ENCODE peak calls at places on chromosomes 2 and 18, in four cellular contexts. Z is K562, C is HepG2, S is SK-N-SH. Y is an unnamed sample.

GRCh38 chr2:162828545-162828944 is 10.0 kb downstream of the KCNH7 start:
- DNase-seq in C (no peak), S (no peak), Z (no peak), Y (no peak)

GRCh38 chr2:20561703-20562454 is 89.0 kb downstream of the HS1BP3 start:
- DNase-seq in S (no peak), C (no peak), Z (peak; percentile 37), Y (no peak)

GRCh38 chr2:177826897-177827296 is 245.7 kb downstream of the PDE11A start:
- DNase-seq in C (no peak), S (no peak), Z (no peak), Y (no peak)

GRCh38 chr18:78720456-78721250 is 259.0 kb upstream of the SALL3 start:
- DNase-seq in S (no peak), Z (no peak), C (no peak), Y (no peak)

GRCh38 chr2:12064153-12064552 is 317.7 kb downstream of the LPIN1 start:
- DNase-seq in S (no peak), Z (no peak), C (no peak), Y (no peak)

GRCh38 chr2:170503971-170504819 is 210.9 kb upstream of the SP5 start:
- DNase-seq in C (no peak), Z (no peak), S (no peak), Y (no peak)

GRCh38 chr18:27860701-27861107 is 316.2 kb downstream of the CDH2 start:
- DNase-seq in Z (no peak), S (no peak), C (peak; percentile 30), Y (no peak)

GRCh38 chr18:35750929-35751328 is 169.4 kb downstream of the GALNT1 start:
- DNase-seq in S (no peak), C (no peak), Z (no peak), Y (no peak)

GRCh38 chr18:49856531-49856930 is 43.2 kb upstream of the ACAA2 start:
- DNase-seq in S (no peak), C (no peak), Z (no peak), Y (no peak)

GRCh38 chr2:229297284-229297683 is 26.2 kb upstream of the PID1 start:
- DNase-seq in C (no peak), S (no peak), Z (no peak), Y (no peak)

GRCh38 chr2:216371756-216372702 is at the start of gene MARCHF4:
- DNase-seq in Z (peak; percentile 73), S (peak; percentile 87), C (peak; percentile 12), Y (no peak)

GRCh38 chr2:46298522-46299351 is 1.5 kb downstream of the EPAS1 start:
- DNase-seq in S (peak; percentile 88), C (no peak), Z (peak; percentile 26), Y (no peak)

GRCh38 chr2:174078275-174078674 is 113.1 kb upstream of the SP3 start:
- DNase-seq in Z (peak; percentile 24), S (no peak), C (no peak), Y (no peak)

GRCh38 chr2:129690049-129690448 is 289.4 kb upstream of the RAB6C start:
- DNase-seq in Z (no peak), S (no peak), C (no peak), Y (no peak)

GRCh38 chr18:6284761-6285160 is 129.9 kb downstream of the L3MBTL4 start:
- DNase-seq in Z (no peak), S (no peak), C (no peak), Y (no peak)

GRCh38 chr2:17306219-17306618 is 212.0 kb downstream of the RAD51AP2 start:
- DNase-seq in Z (no peak), C (peak; percentile 10), S (no peak), Y (no peak)

GRCh38 chr2:27687232-27687631 is 23.5 kb downstream of the SLC4A1AP start:
- DNase-seq in Z (no peak), S (no peak), C (no peak), Y (no peak)

GRCh38 chr2:226002438-226002837 is 602.9 kb downstream of the NYAP2 start:
- DNase-seq in S (no peak), Z (no peak), C (peak; percentile 58), Y (peak; percentile 46)

GRCh38 chr2:51219468-51219867 is 187.5 kb upstream of the NRXN1 start:
- DNase-seq in Z (no peak), S (no peak), C (no peak), Y (no peak)

GRCh38 chr2:192741889-192742288 is 547.2 kb upstream of the TMEFF2 start:
- DNase-seq in S (peak; percentile 3), Z (no peak), C (peak; percentile 29), Y (peak; percentile 3)

GRCh38 chr18:34280653-34281052 is 55.9 kb upstream of the NOL4 start:
- DNase-seq in Z (no peak), C (no peak), S (no peak), Y (no peak)

GRCh38 chr2:8534729-8535397 is 147.0 kb upstream of the ID2 start:
- DNase-seq in Z (peak; percentile 31), S (peak; percentile 74), C (peak; percentile 48), Y (no peak)

GRCh38 chr2:152421521-152422367 is 86.8 kb downstream of the FMNL2 start:
- DNase-seq in Z (no peak), C (peak; percentile 89), S (peak; percentile 41), Y (peak; percentile 75)

GRCh38 chr18:59305295-59305694 is 13.2 kb downstream of the CPLX4 start:
- DNase-seq in C (no peak), S (no peak), Z (no peak), Y (no peak)

GRCh38 chr2:236631361-236632291 is 62.0 kb downstream of the ACKR3 start:
- DNase-seq in C (no peak), Z (no peak), S (peak; percentile 53), Y (no peak)

GRCh38 chr18:2027026-2027425 is 544.3 kb downstream of the METTL4 start:
- DNase-seq in Z (no peak), C (no peak), S (no peak), Y (no peak)

GRCh38 chr2:28810384-28811285 is at the start of gene SPDYA:
- DNase-seq in Z (no peak), S (peak; percentile 99), C (no peak), Y (no peak)
- TF ChIP-seq POLR2AphosphoS5 in Z (no peak), S (peak; percentile 14), C (no peak), Y (no peak)

GRCh38 chr18:12567849-12568248 is 90.1 kb downstream of the SPIRE1 start:
- DNase-seq in Z (no peak), C (no peak), S (no peak), Y (no peak)

GRCh38 chr18:12574494-12575185 is 83.3 kb downstream of the SPIRE1 start:
- DNase-seq in C (no peak), Z (no peak), S (no peak), Y (no peak)

GRCh38 chr18:12569791-12570190 is 88.1 kb downstream of the SPIRE1 start:
- DNase-seq in C (no peak), S (no peak), Z (no peak), Y (no peak)

DNA sequence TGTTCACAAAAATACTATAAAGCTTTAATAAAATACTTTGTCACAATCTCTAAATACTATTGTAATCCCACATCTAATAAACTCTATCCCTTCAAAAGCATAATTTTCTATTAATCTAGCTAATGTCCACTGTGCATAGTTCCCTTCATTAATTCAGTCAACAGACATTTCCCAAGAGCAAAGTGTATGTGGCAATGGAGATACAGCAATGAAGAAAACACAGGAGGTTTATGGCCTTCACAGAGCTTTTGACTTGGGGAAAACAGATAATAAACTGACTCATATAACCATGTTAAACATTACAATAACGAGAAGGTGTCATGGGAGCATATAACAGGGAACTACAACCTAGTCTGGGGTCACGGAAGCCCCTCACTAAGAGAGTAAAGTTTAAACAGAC is 86.3 kb downstream of the SPIRE1 start:
- DNase-seq in Z (no peak), S (no peak), C (no peak), Y (no peak)
- TF ChIP-seq JUND in Z (no peak), S (no peak), C (no peak), Y (no peak)

GRCh38 chr2:189014426-189015138 is 40.4 kb downstream of the COL3A1 start:
- DNase-seq in S (no peak), C (no peak), Z (no peak), Y (no peak)
- TF ChIP-seq POLR2AphosphoS5 in S (no peak), C (no peak), Z (no peak), Y (no peak)

GRCh38 chr2:67463810-67464209 is 66.7 kb downstream of the ETAA1 start:
- DNase-seq in C (no peak), Z (no peak), S (no peak), Y (peak; percentile 64)
- TF ChIP-seq JUND in C (no peak), Z (no peak), S (no peak), Y (peak; percentile 46)

Y was measured in HCT116.